ENCODE peak calls at places on chromosomes 16 and 17, in five cellular contexts. H is A549; B is T follicular helper cell; F is stimulated activated CD8-positive, alpha-beta memory T cell treated with anti-CD3 and anti-CD28 coated beads, Interleukin-2, amount 100 ng/mL, for 1 hour; X is mesendoderm. S is an unnamed sample.

GRCh38 chr17:64983708-64984107 is 64.4 kb upstream of the LRRC37A3 start:
- DNase-seq in F (no peak), B (no peak), X (no peak), H (no peak), S (peak)

GRCh38 chr17:41492771-41493170 is 3.1 kb upstream of the KRT36 start:
- DNase-seq in F (no peak), B (no peak), H (no peak), X (no peak), S (no peak)

GRCh38 chr16:72362972-72363371 is 191.0 kb upstream of the PMFBP1 start:
- DNase-seq in B (no peak), X (no peak), F (no peak), H (no peak), S (no peak)

GRCh38 chr16:23905027-23905426 is 69.2 kb downstream of the PRKCB start:
- DNase-seq in X (peak), F (no peak), B (no peak), H (peak), S (peak)

GRCh38 chr16:49567940-49568339 is 194.3 kb downstream of the C16orf78 start:
- DNase-seq in B (no peak), F (no peak), H (no peak), X (peak), S (no peak)

GRCh38 chr17:1649844-1650409 is at the start of gene RILP:
- DNase-seq in X (peak), F (no peak), H (peak), B (no peak), S (peak)

GRCh38 chr17:10585529-10585928 is 36.1 kb upstream of the MYH2 start:
- DNase-seq in F (no peak), X (no peak), B (no peak), H (no peak), S (no peak)

GRCh38 chr17:42880776-42881175 is 19.8 kb upstream of the G6PC1 start:
- DNase-seq in H (no peak), X (no peak), B (no peak), F (no peak), S (no peak)

GRCh38 chr17:12691173-12691572 is 25.5 kb downstream of the MYOCD start:
- DNase-seq in H (no peak), B (no peak), F (no peak), X (no peak), S (no peak)

GRCh38 chr17:7835818-7836595 is 2.0 kb downstream of the KDM6B start:
- DNase-seq in B (peak), X (peak), F (no peak), H (peak), S (no peak)

GRCh38 chr16:87303431-87303930 is 13.7 kb downstream of the C16orf95 start:
- DNase-seq in B (no peak), H (no peak), F (no peak), X (no peak), S (no peak)

GRCh38 chr17:67390646-67391480 is 13.8 kb downstream of the PITPNC1 start:
- DNase-seq in H (peak), B (no peak), X (no peak), F (peak), S (no peak)

GRCh38 chr16:19850131-19850817 is 34.4 kb downstream of the GPRC5B start:
- DNase-seq in F (no peak), B (no peak), H (no peak), X (no peak), S (no peak)